ENCODE peak calls at places on chromosomes 16 and 17, in seven cellular contexts. R is GM23338, U is cardiac muscle cell, J is suprapubic skin, Q is astrocyte, T is fibroblast of lung, G is pancreas. A is an unnamed sample.

GRCh38 chr17:55931448-55931847 is 180.6 kb downstream of the PCTP start:
- DNase-seq in U (no peak), Q (no peak), G (no peak), R (no peak), T (no peak), J (no peak), A (no peak)

GRCh38 chr16:47511882-47512281 is 50.8 kb downstream of the PHKB start:
- DNase-seq in T (no peak), Q (no peak), G (no peak), R (peak), J (no peak), U (no peak), A (no peak)

GRCh38 chr17:1110524-1110843 is 69.3 kb downstream of the ABR start:
- DNase-seq in G (no peak), U (no peak), T (no peak), J (no peak), Q (no peak), R (no peak), A (no peak)

GRCh38 chr17:16936536-16937310 is 35.2 kb downstream of the TNFRSF13B start:
- DNase-seq in T (no peak), J (no peak), G (peak), R (no peak), Q (no peak), U (no peak), A (no peak)

GRCh38 chr16:30382398-30383015 is at the start of gene SEPTIN1:
- DNase-seq in G (no peak), T (no peak), U (no peak), Q (no peak), R (no peak), J (no peak), A (no peak)

GRCh38 chr16:79918916-79919315 is 318.4 kb upstream of the MAF start:
- DNase-seq in G (no peak), J (no peak), R (peak), T (no peak), U (no peak), Q (no peak), A (no peak)

GRCh38 chr16:85396879-85397871 is 215.9 kb upstream of the GSE1 start:
- DNase-seq in R (peak), Q (no peak), G (peak), J (peak), T (no peak), U (no peak), A (no peak)

GRCh38 chr17:2844386-2844785 is 48.1 kb downstream of the RAP1GAP2 start:
- DNase-seq in J (no peak), T (no peak), Q (no peak), G (no peak), R (peak), U (no peak), A (no peak)

GRCh38 chr16:88875703-88876234 is 9.3 kb upstream of the PABPN1L start:
- DNase-seq in U (no peak), Q (no peak), T (no peak), J (no peak), R (no peak), G (no peak), A (no peak)

GRCh38 chr16:86531193-86531550 is 20.8 kb downstream of the FOXF1 start:
- DNase-seq in R (no peak), J (no peak), U (no peak), G (no peak), Q (no peak), T (peak), A (no peak)

GRCh38 chr17:7654832-7655540 is 4.3 kb downstream of the ATP1B2 start:
- DNase-seq in G (no peak), Q (peak), R (no peak), J (no peak), U (no peak), T (no peak), A (no peak)

GRCh38 chr16:75248142-75248535 is 3.3 kb downstream of the BCAR1 start:
- DNase-seq in J (no peak), T (no peak), G (no peak), U (no peak), Q (no peak), R (no peak), A (no peak)

GRCh38 chr17:3754458-3755334 is 31.0 kb downstream of the HASPIN start:
- DNase-seq in J (peak), Q (no peak), T (no peak), G (peak), U (peak), R (peak), A (no peak)

GRCh38 chr17:45276031-45276430 is 14.1 kb upstream of the SPATA32 start:
- DNase-seq in G (peak), Q (no peak), U (no peak), R (no peak), J (no peak), T (peak), A (no peak)

GRCh38 chr17:13384626-13385025 is 217.1 kb downstream of the HS3ST3A1 start:
- DNase-seq in U (no peak), T (no peak), R (no peak), G (no peak), J (no peak), Q (no peak), A (no peak)

GRCh38 chr17:3002538-3003301 is 60.7 kb downstream of the OR1D5 start:
- DNase-seq in R (no peak), T (no peak), G (peak), J (no peak), Q (no peak), U (no peak), A (no peak)

GRCh38 chr16:31079342-31079944 is 5.2 kb downstream of the ZNF646 start:
- DNase-seq in T (no peak), R (no peak), G (peak), Q (no peak), U (no peak), J (no peak), A (no peak)

GRCh38 chr17:17723354-17724261 is 42.4 kb downstream of the RAI1 start:
- DNase-seq in R (peak), J (no peak), Q (peak), U (peak), G (no peak), T (peak), A (no peak)

GRCh38 chr16:51017969-51018368 is 133.1 kb downstream of the SALL1 start:
- DNase-seq in T (no peak), G (no peak), J (no peak), U (no peak), R (no peak), Q (no peak), A (no peak)

GRCh38 chr17:19319771-19320505 is 42.6 kb downstream of the B9D1 start:
- DNase-seq in J (peak), T (no peak), Q (no peak), G (no peak), R (no peak), U (no peak), A (no peak)

GRCh38 chr17:2062571-2063183 is 7.8 kb downstream of the HIC1 start:
- DNase-seq in U (peak), R (peak), G (no peak), Q (no peak), J (peak), T (peak), A (no peak)

GRCh38 chr16:22677024-22677830 is 136.7 kb upstream of the HS3ST2 start:
- DNase-seq in T (no peak), U (no peak), J (no peak), G (no peak), R (no peak), Q (no peak), A (no peak)

GRCh38 chr16:2175454-2175853 is 19.9 kb downstream of the TRAF7 start:
- DNase-seq in J (no peak), U (no peak), R (no peak), G (no peak), T (no peak), Q (no peak), A (no peak)

GRCh38 chr16:50884066-50884860 is 142.4 kb downstream of the CYLD start:
- DNase-seq in R (peak), T (no peak), U (no peak), J (no peak), Q (no peak), G (no peak), A (no peak)

GRCh38 chr17:41864498-41864836 is 756 bp downstream of the KLHL11 start:
- DNase-seq in R (no peak), Q (no peak), T (no peak), J (no peak), U (peak), G (no peak), A (no peak)

GRCh38 chr17:76983075-76983411 is 114.8 kb downstream of the MGAT5B start:
- DNase-seq in J (no peak), Q (no peak), R (no peak), G (no peak), T (no peak), U (no peak), A (no peak)

GRCh38 chr16:78235168-78235800 is 135.8 kb downstream of the WWOX start:
- DNase-seq in G (peak), T (peak), U (peak), J (peak), R (peak), Q (peak), A (no peak)

GRCh38 chr16:591892-592517 is 2.1 kb downstream of the RAB40C start:
- DNase-seq in U (no peak), J (no peak), G (peak), Q (no peak), T (no peak), R (no peak), A (no peak)

GRCh38 chr16:84761448-84762368 is 58.1 kb upstream of the CRISPLD2 start:
- DNase-seq in G (no peak), J (no peak), T (peak), R (no peak), Q (peak), U (no peak), A (no peak)

GRCh38 chr16:69367980-69368379 is 16.4 kb upstream of the TMED6 start:
- DNase-seq in Q (peak), R (no peak), J (no peak), T (no peak), U (no peak), G (no peak), A (no peak)

GRCh38 chr17:81741049-81741593 is 29.0 kb downstream of the SLC25A10 start:
- DNase-seq in Q (no peak), G (no peak), U (no peak), J (no peak), T (no peak), R (no peak), A (no peak)

GRCh38 chr17:68942389-68942788 is 12.8 kb downstream of the ABCA8 start:
- DNase-seq in J (no peak), G (no peak), Q (no peak), R (no peak), U (no peak), T (no peak), A (no peak)

GRCh38 chr17:35537569-35538209 is at the start of gene SLFN12L:
- DNase-seq in T (no peak), Q (no peak), G (no peak), J (no peak), U (no peak), R (no peak), A (no peak)

DNA sequence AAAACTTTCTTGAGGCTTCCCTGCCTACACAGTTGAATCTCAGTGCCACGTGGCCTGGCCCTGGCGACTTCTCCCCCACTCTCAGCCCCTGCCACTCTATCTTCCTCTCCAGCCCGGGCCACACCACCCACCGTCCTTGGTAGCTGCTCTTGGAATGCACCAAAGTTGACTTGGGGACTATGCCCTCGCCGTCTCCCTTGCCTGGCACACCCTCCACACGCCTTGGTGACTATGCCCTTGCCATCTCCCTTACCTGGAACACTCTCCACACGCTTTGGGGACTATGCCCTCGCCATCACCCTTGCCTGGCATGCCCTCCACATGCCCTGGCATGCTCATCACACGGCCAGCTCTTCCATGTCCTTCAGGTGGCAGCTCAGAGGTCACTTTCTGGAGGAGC is 15.5 kb upstream of the TVP23A start:
- DNase-seq in J (no peak), T (no peak), G (no peak), U (no peak), Q (no peak), R (no peak), A (no peak)
- TF ChIP-seq CTCF in J (no peak), T (no peak), G (no peak), U (no peak), Q (no peak), R (no peak), A (no peak)

GRCh38 chr16:23803591-23804123 is 32.1 kb upstream of the PRKCB start:
- DNase-seq in U (peak), T (peak), Q (no peak), G (peak), J (no peak), R (peak), A (no peak)
- H3K4me3 ChIP-seq in U (no peak), T (peak), Q (no peak), G (no peak), J (no peak), R (no peak), A (no peak)

GRCh38 chr17:71963341-71963740 is 157.5 kb upstream of the SOX9 start:
- DNase-seq in J (no peak), U (no peak), R (no peak), G (no peak), Q (no peak), T (no peak), A (no peak)
- TF ChIP-seq CTCF in J (no peak), U (no peak), R (peak), G (no peak), Q (no peak), T (no peak), A (no peak)

DNA sequence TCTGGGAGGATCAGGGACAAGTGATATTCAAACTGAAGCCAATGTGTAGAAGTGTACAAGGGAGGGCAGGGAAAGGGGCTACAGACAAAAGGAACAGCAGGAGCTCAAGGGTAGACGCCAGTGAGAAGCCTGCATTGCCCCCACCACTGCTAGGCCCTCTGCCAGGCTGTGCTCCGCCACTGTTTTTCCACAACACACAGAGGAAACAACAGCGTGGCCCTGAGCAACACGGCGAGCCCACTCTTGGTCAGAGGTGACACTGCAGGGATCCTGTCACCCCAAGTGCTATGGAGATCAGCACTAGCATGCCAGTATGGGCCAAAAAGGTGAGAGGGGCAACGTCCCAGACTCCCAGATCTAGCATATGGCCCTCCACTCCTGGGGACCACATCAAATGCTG is 23.4 kb downstream of the MYO18A start:
- DNase-seq in Q (no peak), J (no peak), R (no peak), T (no peak), G (no peak), U (no peak), A (no peak)
- H3K4me3 ChIP-seq in Q (no peak), J (no peak), R (no peak), T (no peak), G (no peak), U (no peak), A (no peak)

GRCh38 chr17:75773121-75773807 is 8.3 kb upstream of the GALK1 start:
- DNase-seq in U (no peak), R (no peak), G (no peak), Q (no peak), T (no peak), J (peak), A (no peak)

GRCh38 chr17:75769536-75769935 is 4.5 kb upstream of the GALK1 start:
- DNase-seq in J (no peak), G (no peak), R (no peak), Q (no peak), T (no peak), U (no peak), A (no peak)

GRCh38 chr17:75774471-75774987 is 9.5 kb upstream of the GALK1 start:
- DNase-seq in T (no peak), Q (no peak), J (peak), R (no peak), U (no peak), G (no peak), A (no peak)

GRCh38 chr17:75773808-75774470 is 8.9 kb upstream of the GALK1 start:
- DNase-seq in R (peak), T (no peak), G (no peak), J (no peak), U (no peak), Q (no peak), A (no peak)

GRCh38 chr17:75771334-75772281 is 6.6 kb upstream of the GALK1 start:
- DNase-seq in G (no peak), R (no peak), U (no peak), J (peak), Q (no peak), T (peak), A (peak)
- TF ChIP-seq CTCF in G (no peak), R (peak), U (peak), J (no peak), Q (no peak), T (peak), A (peak)

GRCh38 chr17:78986048-78986648 is 6.4 kb upstream of the LGALS3BP start:
- DNase-seq in U (no peak), T (peak), R (no peak), G (peak), J (no peak), Q (peak), A (no peak)
- H3K4me3 ChIP-seq in U (no peak), T (peak), R (no peak), G (no peak), J (peak), Q (peak), A (peak)

DNA sequence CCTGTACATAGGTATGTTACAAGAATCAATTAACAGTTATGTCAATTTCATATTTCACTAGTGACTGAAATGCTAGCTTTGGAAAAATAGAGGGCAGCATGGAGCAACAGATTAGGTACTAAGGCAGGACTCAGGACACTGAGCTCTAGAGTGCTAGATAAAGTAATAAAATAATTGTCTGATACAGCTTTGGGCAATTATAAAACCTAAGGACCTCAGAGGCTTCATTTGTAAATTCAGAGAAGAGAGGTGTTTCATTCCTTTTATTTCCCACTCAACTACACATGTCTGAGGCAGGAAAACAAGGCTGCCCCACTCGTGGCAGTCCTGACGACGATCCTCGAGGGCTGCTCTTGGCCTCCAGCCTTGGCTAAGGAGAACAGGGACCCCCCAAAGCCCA is 81.5 kb downstream of the CA4 start:
- DNase-seq in U (peak), T (peak), J (no peak), Q (no peak), G (no peak), R (peak), A (no peak)
- TF ChIP-seq CTCF in U (peak), T (peak), J (peak), Q (peak), G (no peak), R (peak), A (peak)

GRCh38 chr16:17343729-17344128 is 127.0 kb downstream of the XYLT1 start:
- DNase-seq in J (no peak), R (no peak), G (no peak), Q (no peak), U (no peak), T (no peak), A (no peak)
- H3K4me3 ChIP-seq in J (no peak), R (no peak), G (no peak), Q (no peak), U (no peak), T (no peak), A (no peak)

GRCh38 chr17:75848523-75849303 is 4.5 kb upstream of the UNC13D start:
- DNase-seq in G (peak), R (peak), J (peak), U (peak), Q (no peak), T (peak), A (no peak)
- TF ChIP-seq CTCF in G (peak), R (peak), J (peak), U (peak), Q (peak), T (peak), A (peak)

A was measured in epithelial cell of proximal tubule.